ENCODE peak calls at places on chromosomes 12 and 14, in five cellular contexts. N, U, X, A and S are unnamed samples.

GRCh38 chr14:50647282-50647681 is 20.8 kb downstream of the SAV1 start:
- DNase-seq in N (no peak), X (no peak), A (no peak), U (no peak), S (no peak)

GRCh38 chr12:26177303-26177702 is 18.1 kb upstream of the SSPN start:
- DNase-seq in U (no peak), N (no peak), X (no peak), A (no peak), S (no peak)

GRCh38 chr12:45050331-45050750 is 558 bp downstream of the DBX2 start:
- DNase-seq in A (no peak), U (no peak), X (no peak), N (no peak), S (no peak)

GRCh38 chr12:50326636-50327284 is 43.4 kb upstream of the LIMA1 start:
- DNase-seq in X (no peak), N (peak), U (peak), A (no peak), S (no peak)

GRCh38 chr12:117076410-117077372 is 22.5 kb downstream of the TESC start:
- DNase-seq in X (no peak), N (no peak), U (no peak), A (no peak), S (no peak)

GRCh38 chr14:105021656-105022275 is 883 bp upstream of the CDCA4 start:
- DNase-seq in U (peak), X (peak), N (no peak), A (no peak), S (peak)

GRCh38 chr12:68180792-68181744 is 21.5 kb upstream of the IFNG start:
- DNase-seq in U (no peak), A (no peak), X (peak), N (no peak), S (no peak)

GRCh38 chr12:110785240-110785639 is 42.5 kb upstream of the PPP1CC start:
- DNase-seq in N (no peak), U (no peak), X (no peak), A (no peak), S (no peak)

GRCh38 chr12:53053223-53054111 is 3.6 kb downstream of the TNS2 start:
- DNase-seq in U (peak), X (no peak), A (no peak), N (no peak), S (peak)

GRCh38 chr14:83838221-83838620 is 1691.7 kb upstream of the FLRT2 start:
- DNase-seq in X (no peak), N (no peak), A (no peak), U (no peak), S (no peak)

GRCh38 chr12:122471324-122472226 is 29.2 kb downstream of the ZCCHC8 start:
- DNase-seq in N (peak), A (peak), X (peak), U (no peak), S (no peak)

GRCh38 chr12:53191096-53191884 is 10.6 kb upstream of the CSAD start:
- DNase-seq in X (no peak), A (no peak), U (no peak), N (no peak), S (no peak)